ENCODE peak calls at places on chromosomes 13 and 19, in five cellular contexts. Y, U, G, O and Z are unnamed samples.

GRCh38 chr13:102935896-102936321 is 90.1 kb downstream of the ERCC5 start:
- DNase-seq in Y (no peak), U (no peak), G (no peak), O (peak), Z (no peak)

GRCh38 chr13:25292301-25292700 is 5.0 kb upstream of the MTMR6 start:
- DNase-seq in Y (no peak), U (no peak), G (no peak), O (no peak), Z (peak)

GRCh38 chr13:48585456-48585840 is 52.6 kb upstream of the RCBTB2 start:
- DNase-seq in Y (peak), U (no peak), G (peak), O (peak), Z (peak)

GRCh38 chr13:29591310-29591709 is 4.2 kb downstream of the SLC7A1 start:
- DNase-seq in Y (no peak), U (no peak), G (no peak), O (no peak), Z (peak)

GRCh38 chr19:40831502-40832430 is 18.5 kb downstream of the CYP2A6 start:
- DNase-seq in Y (peak), U (no peak), G (no peak), O (no peak), Z (peak)

GRCh38 chr19:50475101-50475568 is 1.2 kb upstream of the EMC10 start:
- DNase-seq in Y (no peak), U (peak), G (no peak), O (no peak), Z (no peak)

GRCh38 chr13:39635564-39635963 is 19.9 kb upstream of the COG6 start:
- DNase-seq in Y (no peak), U (no peak), G (no peak), O (no peak), Z (no peak)

GRCh38 chr13:110125157-110125556 is 181.8 kb downstream of the COL4A1 start:
- DNase-seq in Y (no peak), U (no peak), G (peak), O (no peak), Z (peak)

GRCh38 chr19:1163934-1164683 is 10.0 kb downstream of the SBNO2 start:
- DNase-seq in Y (no peak), U (no peak), G (no peak), O (no peak), Z (no peak)

GRCh38 chr19:13262450-13262849 is 112.2 kb downstream of the IER2 start:
- DNase-seq in Y (peak), U (no peak), G (no peak), O (peak), Z (peak)

GRCh38 chr13:40116008-40116407 is 460.5 kb downstream of the COG6 start:
- DNase-seq in Y (peak), U (no peak), G (no peak), O (no peak), Z (peak)

GRCh38 chr19:47729799-47730520 is 15.4 kb upstream of the NOP53 start:
- DNase-seq in Y (peak), U (peak), G (peak), O (peak), Z (no peak)

GRCh38 chr19:14440049-14440448 is 6.9 kb downstream of the PKN1 start:
- DNase-seq in Y (no peak), U (peak), G (peak), O (no peak), Z (no peak)

GRCh38 chr19:51200071-51200470 is 24.8 kb upstream of the CD33 start:
- DNase-seq in Y (no peak), U (no peak), G (no peak), O (no peak), Z (no peak)

GRCh38 chr19:56839665-56840451 is 668 bp downstream of the PEG3 start:
- DNase-seq in Y (peak), U (peak), G (peak), O (no peak), Z (no peak)

GRCh38 chr19:8138201-8138600 is 11.2 kb downstream of the FBN3 start:
- DNase-seq in Y (no peak), U (no peak), G (no peak), O (no peak), Z (no peak)
- TF ChIP-seq CTCF in Y (no peak), U (no peak), G (no peak), O (no peak), Z (no peak)

DNA sequence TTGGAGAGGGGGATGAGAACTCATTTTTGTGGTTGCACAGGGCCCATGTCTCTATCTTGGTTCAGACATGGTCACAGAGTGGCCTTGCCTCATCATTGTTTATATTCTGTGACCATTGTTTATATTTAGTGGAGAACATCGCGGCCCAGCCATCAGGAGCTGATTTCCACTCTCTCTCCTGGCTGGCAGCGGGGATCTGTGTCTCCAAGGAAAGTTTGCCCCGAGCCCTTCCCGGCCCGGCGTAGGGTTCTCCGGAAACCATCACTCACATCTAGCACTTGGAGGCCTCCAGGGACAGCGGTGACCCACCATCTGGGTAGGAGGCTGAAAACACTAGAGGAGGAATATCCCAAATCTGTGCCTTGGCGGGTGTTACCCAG is 822 bp upstream of the ZNF358 start:
- DNase-seq in Y (no peak), U (no peak), G (no peak), O (no peak), Z (no peak)
- H3K4me3 ChIP-seq in Y (no peak), U (peak), G (no peak), O (no peak), Z (no peak)

DNA sequence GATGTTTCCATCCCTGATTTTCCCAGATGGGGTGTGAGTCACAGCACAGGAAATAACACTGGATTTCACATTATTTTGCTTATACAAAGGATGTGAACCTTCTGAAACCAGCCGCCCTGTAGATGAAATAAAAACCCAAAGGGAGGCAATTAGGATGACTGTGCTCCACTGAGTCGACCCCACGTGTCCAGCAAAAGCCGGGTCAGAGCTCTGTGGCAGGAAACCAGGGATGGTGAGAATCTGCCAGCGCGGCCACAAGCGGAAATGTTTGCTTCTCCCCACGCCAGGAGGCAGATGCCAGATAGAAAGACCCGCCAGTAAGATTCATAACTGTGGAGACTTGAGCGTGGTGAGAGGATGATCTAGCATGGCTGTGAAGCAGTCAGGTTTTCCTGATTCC is 764.4 kb downstream of the LIG4 start:
- DNase-seq in Y (peak), U (no peak), G (peak), O (no peak), Z (peak)
- TF ChIP-seq CTCF in Y (no peak), U (no peak), G (no peak), O (no peak), Z (no peak)

DNA sequence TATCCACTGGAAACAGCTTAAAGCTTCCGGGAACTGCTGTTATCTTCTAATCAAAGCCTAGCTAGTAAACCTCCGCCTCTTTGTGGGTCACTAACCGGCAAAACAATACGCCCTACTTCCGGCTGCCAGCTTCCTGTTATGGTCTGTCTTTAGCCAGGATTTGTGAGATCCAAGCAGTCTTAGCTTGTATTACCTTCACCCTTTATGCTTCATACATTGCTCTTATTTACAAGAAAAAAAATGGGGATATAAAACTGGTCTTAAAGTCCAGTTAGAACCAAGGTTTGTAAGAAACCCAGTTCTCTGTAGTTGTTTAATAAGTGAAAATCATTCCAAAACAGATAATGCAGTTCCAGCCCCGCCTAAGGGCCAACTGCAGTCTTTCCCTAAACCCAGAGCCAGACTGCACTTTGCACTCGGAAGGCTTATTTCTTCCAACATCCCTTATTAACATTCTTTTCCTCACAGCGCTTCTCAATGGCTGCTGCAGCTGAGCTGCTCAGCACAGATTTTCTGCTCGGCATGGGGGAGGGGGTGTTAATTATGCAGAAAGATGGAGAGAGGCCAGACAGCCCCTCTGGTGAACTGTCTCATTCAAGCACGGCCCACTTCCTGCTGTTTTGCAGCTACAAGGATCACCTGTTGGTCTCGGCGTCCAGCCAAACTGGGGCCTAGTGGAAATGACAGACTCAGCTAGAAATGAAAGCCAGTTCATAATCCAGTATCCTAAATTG is 368.4 kb downstream of the KLF12 start:
- DNase-seq in Y (peak), U (peak), G (peak), O (peak), Z (peak)
- H3K4me3 ChIP-seq in Y (peak), U (no peak), G (no peak), O (peak), Z (no peak)

GRCh38 chr19:42281175-42282035 is 12.4 kb downstream of the CIC start:
- DNase-seq in Y (peak), U (no peak), G (peak), O (peak), Z (peak)
- TF ChIP-seq CTCF in Y (no peak), U (no peak), G (no peak), O (no peak), Z (no peak)